ENCODE peak calls at places on chromosomes 6 and 20, in four cellular contexts. B is stomach, H is fibroblast of lung, M is IMR-90. P is an unnamed sample. For H3K4me1, the result is how much of the 10 kb centered on the place peaks cover.

GRCh38 chr20:49496526-49497216 is 14.2 kb upstream of the KCNB1 start:
- DNase-seq in H (no peak), M (no peak), B (no peak), P (no peak)

GRCh38 chr20:63626424-63627128 is at the start of gene GMEB2:
- DNase-seq in M (no peak), B (peak), H (no peak), P (no peak)

GRCh38 chr6:110491644-110492317 is 15.4 kb upstream of the SLC22A16 start:
- DNase-seq in H (peak), B (no peak), M (peak), P (peak)

GRCh38 chr6:150490586-150490985 is 109.1 kb upstream of the PLEKHG1 start:
- DNase-seq in M (no peak), H (no peak), B (no peak), P (peak)

GRCh38 chr20:23103284-23104018 is 17.3 kb upstream of the CD93 start:
- DNase-seq in M (no peak), B (no peak), H (no peak), P (no peak)

GRCh38 chr6:2108700-2109306 is 136.6 kb downstream of the GMDS start:
- DNase-seq in M (no peak), B (no peak), H (no peak), P (no peak)

GRCh38 chr6:118709859-118710350 is 58.5 kb upstream of the CEP85L start:
- DNase-seq in H (peak), B (peak), M (peak), P (peak)

GRCh38 chr6:44593539-44593944 is 206.0 kb downstream of the CDC5L start:
- DNase-seq in M (peak), H (peak), B (peak), P (no peak)

GRCh38 chr20:1838479-1839279 is 56.5 kb upstream of the SIRPA start:
- DNase-seq in H (no peak), M (no peak), B (no peak), P (no peak)

GRCh38 chr6:80640176-80640575 is 533.7 kb downstream of the BCKDHB start:
- DNase-seq in H (no peak), M (no peak), B (no peak), P (no peak)

GRCh38 chr6:53795702-53796450 is 1.1 kb downstream of the LRRC1 start:
- DNase-seq in M (peak), B (peak), H (peak), P (no peak)

GRCh38 chr6:46284472-46284871 is 113.7 kb upstream of the ENPP5 start:
- DNase-seq in M (no peak), B (no peak), H (no peak), P (no peak)

GRCh38 chr20:6768228-6769185 is 1.0 kb downstream of the BMP2 start:
- DNase-seq in H (peak), B (peak), M (peak), P (peak)

GRCh38 chr20:6420336-6420735 is 297.5 kb upstream of the FERMT1 start:
- DNase-seq in B (no peak), H (no peak), M (peak), P (peak)

GRCh38 chr6:168226832-168227434 is 92.6 kb downstream of the DACT2 start:
- DNase-seq in M (no peak), H (no peak), B (no peak), P (peak)

GRCh38 chr20:57659789-57660509 is 39.7 kb upstream of the ZBP1 start:
- DNase-seq in M (no peak), B (peak), H (no peak), P (no peak)

DNA sequence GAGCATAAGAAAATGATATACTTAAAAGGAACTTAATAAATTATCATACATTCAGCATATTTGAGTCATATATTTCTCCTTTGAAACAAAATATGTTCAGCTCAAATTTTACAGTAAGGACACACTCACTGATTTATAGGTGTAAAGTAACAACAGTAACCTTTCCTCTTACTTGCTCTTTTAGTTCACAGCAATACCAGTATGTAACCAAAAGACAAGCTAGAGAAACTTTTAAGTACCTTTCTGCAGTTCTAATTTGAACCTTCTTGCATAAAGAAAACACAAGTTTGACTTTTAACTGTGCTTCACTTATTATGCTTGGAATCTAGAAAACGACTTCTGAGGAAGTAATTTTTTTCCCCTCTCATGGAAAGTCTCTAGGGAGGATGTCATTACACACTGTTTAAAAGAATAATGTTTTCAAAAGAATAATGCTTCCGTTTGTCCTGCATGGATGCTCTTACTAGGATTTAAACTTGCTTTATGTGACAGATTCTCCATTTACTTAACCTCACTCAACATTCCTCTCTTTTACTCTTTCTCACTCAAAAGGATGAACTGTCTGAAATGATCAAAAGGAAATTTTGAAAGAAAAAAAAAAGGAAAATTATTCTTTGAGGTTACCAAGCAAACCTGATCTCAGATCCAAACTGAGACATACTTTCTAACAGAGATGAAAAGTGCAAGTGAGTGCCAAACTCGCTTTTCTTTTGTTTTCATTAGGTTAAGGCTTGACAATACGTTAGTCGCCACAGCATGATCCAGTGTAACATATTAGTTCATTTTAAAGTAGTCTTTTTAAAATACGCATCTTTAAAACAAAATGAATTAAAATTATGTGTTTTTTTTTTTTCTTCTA is 22.4 kb upstream of the CALHM6 start:
- DNase-seq in B (no peak), M (no peak), H (no peak), P (no peak)
- H3K27ac ChIP-seq in B (no peak), M (peak), H (no peak), P (no peak)

DNA sequence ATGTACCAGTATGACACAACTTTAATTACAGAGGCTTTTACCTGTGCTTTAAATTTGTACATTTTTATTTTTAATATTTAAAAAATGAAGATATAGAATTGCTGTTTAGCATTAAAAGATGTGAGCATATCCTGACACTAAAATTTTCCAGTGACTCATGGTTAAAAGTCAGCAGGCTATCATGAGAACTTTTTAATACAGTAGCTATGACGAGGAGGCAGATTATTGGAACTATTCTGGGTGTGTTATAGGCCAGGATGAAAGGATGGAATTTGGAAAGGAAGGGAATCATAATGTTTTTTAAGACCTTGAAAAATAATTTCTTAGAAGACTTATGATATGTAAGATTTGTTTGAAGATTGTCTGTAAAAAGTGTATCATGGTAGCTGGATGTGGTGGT is 91.0 kb downstream of the GFRA4 start:
- DNase-seq in M (peak), B (no peak), H (peak), P (no peak)
- H3K4me1 ChIP-seq in M (under half), B (under half), H (under half), P (under half)

DNA sequence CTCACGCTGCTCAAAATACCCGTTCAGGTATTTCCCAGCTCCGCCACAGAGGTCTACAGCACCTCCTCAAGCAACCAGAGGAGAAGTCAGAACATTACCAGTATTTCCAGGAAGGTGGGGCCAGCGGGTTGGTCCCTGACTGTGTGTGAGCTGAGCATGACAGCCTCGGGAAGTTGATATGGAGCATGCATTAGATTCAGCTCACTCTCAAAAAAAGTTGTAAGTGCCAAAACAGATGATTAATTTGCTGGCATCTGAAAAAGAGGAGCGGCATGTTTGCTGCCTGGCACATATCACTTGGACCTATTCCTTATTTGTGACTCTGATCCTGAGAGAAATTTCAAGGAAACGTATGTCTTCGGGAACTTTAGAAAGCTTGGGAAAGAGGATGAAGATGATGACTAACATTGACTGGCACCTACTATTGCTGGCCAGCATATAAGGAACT is 32.3 kb downstream of the ELOVL2 start:
- DNase-seq in B (peak), H (no peak), M (no peak), P (peak)
- TF ChIP-seq CTCF in B (no peak), H (no peak), M (no peak), P (peak)

GRCh38 chr6:134502614-134503541 is 185.0 kb upstream of the SGK1 start:
- DNase-seq in B (peak), M (no peak), H (no peak), P (peak)
- H3K27ac ChIP-seq in B (peak), M (no peak), H (no peak), P (peak)

GRCh38 chr6:15269619-15270018 is 23.8 kb downstream of the JARID2 start:
- DNase-seq in B (no peak), M (no peak), H (no peak), P (no peak)
- H3K4me1 ChIP-seq in B (half or more), M (under half), H (under half), P (under half)

GRCh38 chr6:124854338-124854922 is 107.8 kb upstream of the RNF217 start:
- DNase-seq in H (no peak), B (no peak), M (no peak), P (no peak)
- TF ChIP-seq CTCF in H (no peak), B (no peak), M (peak), P (peak)

GRCh38 chr6:33248932-33249731 is 22.5 kb downstream of the VPS52 start:
- DNase-seq in M (peak), B (peak), H (peak), P (peak)
- H3K27ac ChIP-seq in M (peak), B (peak), H (peak), P (peak)

DNA sequence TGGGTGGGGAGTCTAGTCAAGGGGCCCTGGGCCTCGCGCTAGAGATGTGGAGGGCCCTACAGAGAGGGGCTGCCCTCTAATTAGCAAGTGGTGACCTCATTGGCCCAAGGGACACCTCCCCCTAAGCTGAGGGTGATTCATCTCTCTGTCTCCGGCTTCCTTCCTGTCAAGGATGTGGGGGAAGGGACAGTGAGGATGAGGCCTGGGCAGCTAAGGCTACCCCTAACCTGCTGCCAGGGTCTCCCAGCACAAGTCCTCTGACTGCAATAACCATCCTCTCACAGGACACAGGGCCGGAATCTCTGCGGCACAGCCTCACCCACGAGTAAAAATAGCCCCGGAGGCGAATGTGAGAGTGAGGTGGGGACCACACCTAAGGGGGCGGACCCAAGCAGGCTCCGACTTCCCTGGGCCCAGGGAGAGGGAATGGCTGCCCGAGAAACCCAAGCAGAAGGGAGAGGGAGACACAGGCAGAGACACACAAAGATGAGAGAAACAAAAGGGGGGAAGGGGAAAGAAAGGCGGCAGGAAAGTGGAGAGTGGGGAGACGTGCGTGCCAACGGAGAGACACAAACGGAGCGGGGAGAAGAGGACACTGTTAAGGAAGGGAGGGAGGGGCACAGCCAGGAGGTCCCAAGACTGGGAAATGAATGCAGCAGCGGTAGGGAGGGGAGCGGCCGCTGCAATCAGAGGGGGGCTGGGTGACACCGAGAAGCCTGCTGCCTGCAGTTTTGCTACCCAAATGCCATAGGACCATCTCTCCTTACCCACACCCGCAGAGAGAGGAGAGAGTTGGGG is 1.4 kb downstream of the CLIC1 start:
- DNase-seq in M (peak), H (peak), B (peak), P (peak)
- H3K4me1 ChIP-seq in M (under half), H (under half), B (half or more), P (under half)

P was measured in foreskin keratinocyte.